ENCODE peak calls at places on chromosomes 4 and X, in six cellular contexts. I is NCI-H460; A is spleen; M is SK-N-SH; P is GM12865; O is stimulated activated CD4-positive, alpha-beta T cell treated with anti-CD3 and anti-CD28 coated beads, TNF-alpha, amount 100 ng/mL, for 1 hour. D is an unnamed sample.

GRCh38 chr4:68577590-68577989 is 1.5 kb upstream of the UGT2B17 start:
- DNase-seq in I (no peak), A (no peak), M (no peak), P (peak; percentile 22), O (no peak), D (no peak)

GRCh38 chr4:73911746-73912145 is 42.6 kb downstream of the CXCL1 start:
- DNase-seq in I (no peak), A (no peak), M (no peak), P (no peak), O (no peak), D (no peak)

GRCh38 chr4:157303471-157303960 is 83.0 kb downstream of the GRIA2 start:
- DNase-seq in I (no peak), A (no peak), M (no peak), P (no peak), O (no peak), D (no peak)

GRCh38 chr4:8385106-8385505 is 55.4 kb downstream of the ACOX3 start:
- DNase-seq in I (no peak), A (no peak), M (no peak), P (no peak), O (no peak), D (no peak)

GRCh38 chrX:13803116-13803515 is 13.8 kb downstream of the GPM6B start:
- DNase-seq in I (no peak), A (no peak), M (no peak), P (no peak), O (no peak), D (no peak)

GRCh38 chrX:135973025-135973547 is 702 bp downstream of the MMGT1 start:
- DNase-seq in I (no peak), A (no peak), M (no peak), P (peak; percentile 24), O (no peak), D (no peak)

GRCh38 chr4:113049421-113050355 is at the start of gene ANK2:
- DNase-seq in I (no peak), A (no peak), M (peak; percentile 54), P (no peak), O (no peak), D (peak; percentile 57)

GRCh38 chr4:182754895-182755294 is 162.3 kb downstream of the DCTD start:
- DNase-seq in I (no peak), A (no peak), M (no peak), P (no peak), O (no peak), D (no peak)

GRCh38 chrX:44913656-44914531 is 40.9 kb downstream of the KDM6A start:
- DNase-seq in I (no peak), A (no peak), M (no peak), P (no peak), O (no peak), D (no peak)